ENCODE peak calls at places on chromosomes 5 and 9, in eight cellular contexts. U is CD4-positive, alpha-beta T cell; V is NCI-H82; S is T-helper 9 cell; X is HCEC 1CT; Z is GM12892; J is HFFc6; N is T follicular helper cell. O is an unnamed sample.

GRCh38 chr5:157506981-157507780 is 47.2 kb downstream of the NIPAL4 start:
- DNase-seq in U (no peak), V (no peak), S (no peak), X (peak), Z (no peak), J (no peak), N (no peak), O (no peak)

GRCh38 chr9:137303893-137304382 is 1.9 kb upstream of the NRARP start:
- DNase-seq in U (no peak), V (no peak), S (no peak), X (no peak), Z (no peak), J (no peak), N (no peak), O (no peak)

GRCh38 chr9:107740088-107740980 is 250.8 kb upstream of the KLF4 start:
- DNase-seq in U (no peak), V (no peak), S (no peak), X (no peak), Z (no peak), J (no peak), N (no peak), O (peak)

GRCh38 chr5:147397616-147398015 is 112.3 kb downstream of the DPYSL3 start:
- DNase-seq in U (no peak), V (peak), S (no peak), X (no peak), Z (no peak), J (no peak), N (no peak), O (no peak)

GRCh38 chr9:21777701-21778100 is 24.7 kb upstream of the MTAP start:
- DNase-seq in U (no peak), V (no peak), S (no peak), X (peak), Z (no peak), J (peak), N (no peak), O (peak)

GRCh38 chr5:179223528-179223927 is 121.7 kb downstream of the ADAMTS2 start:
- DNase-seq in U (no peak), V (no peak), S (no peak), X (no peak), Z (no peak), J (no peak), N (no peak), O (no peak)

GRCh38 chr9:135993840-135994776 is 32.9 kb upstream of the UBAC1 start:
- DNase-seq in U (no peak), V (no peak), S (no peak), X (no peak), Z (no peak), J (no peak), N (no peak), O (no peak)

GRCh38 chr5:78747703-78748359 is 99.3 kb upstream of the LHFPL2 start:
- DNase-seq in U (no peak), V (no peak), S (no peak), X (peak), Z (no peak), J (peak), N (no peak), O (peak)

GRCh38 chr9:19286634-19287188 is 56.2 kb downstream of the DENND4C start:
- DNase-seq in U (no peak), V (no peak), S (no peak), X (no peak), Z (no peak), J (no peak), N (no peak), O (no peak)

GRCh38 chr9:2691212-2691611 is 26.1 kb upstream of the KCNV2 start:
- DNase-seq in U (no peak), V (no peak), S (no peak), X (no peak), Z (no peak), J (no peak), N (no peak), O (no peak)

GRCh38 chr9:69579749-69580581 is 92.2 kb downstream of the APBA1 start:
- DNase-seq in U (no peak), V (peak), S (no peak), X (no peak), Z (no peak), J (no peak), N (no peak), O (no peak)

GRCh38 chr9:132584616-132585560 is 2.5 kb downstream of the BARHL1 start:
- DNase-seq in U (no peak), V (peak), S (no peak), X (peak), Z (no peak), J (no peak), N (no peak), O (no peak)

GRCh38 chr5:38607396-38607795 is 51.0 kb upstream of the LIFR start:
- DNase-seq in U (no peak), V (no peak), S (no peak), X (peak), Z (no peak), J (peak), N (no peak), O (no peak)

GRCh38 chr9:114037249-114037648 is 40.9 kb downstream of the AMBP start:
- DNase-seq in U (no peak), V (no peak), S (no peak), X (no peak), Z (no peak), J (no peak), N (no peak), O (no peak)

GRCh38 chr5:14251733-14252132 is 108.6 kb downstream of the TRIO start:
- DNase-seq in U (no peak), V (peak), S (no peak), X (no peak), Z (no peak), J (no peak), N (no peak), O (no peak)

GRCh38 chr9:117783828-117784227 is 79.6 kb downstream of the TLR4 start:
- DNase-seq in U (no peak), V (no peak), S (no peak), X (no peak), Z (no peak), J (no peak), N (no peak), O (no peak)

GRCh38 chr9:111961575-111961974 is 65.0 kb downstream of the UGCG start:
- DNase-seq in U (no peak), V (no peak), S (no peak), X (no peak), Z (no peak), J (no peak), N (no peak), O (no peak)

O was measured in GM04503.